ENCODE peak calls at places on chromosome 5, in four cellular contexts. R is fibroblast of the aortic adventitia, H is GM13976, J is colonic mucosa. U is an unnamed sample.

GRCh38 chr5:1846583-1846982 is 36.1 kb downstream of the IRX4 start:
- DNase-seq in R (no peak), H (no peak), J (no peak), U (no peak)

GRCh38 chr5:18113724-18114123 is 479.5 kb downstream of the TAF11L14 start:
- DNase-seq in R (peak; percentile 1), H (no peak), J (no peak), U (no peak)

GRCh38 chr5:115098041-115098702 is 71.5 kb downstream of the TRIM36 start:
- DNase-seq in R (peak; percentile 60), H (peak; percentile 49), J (peak; percentile 49), U (peak; percentile 57)

GRCh38 chr5:74956278-74956677 is 90.1 kb upstream of the FAM169A start:
- DNase-seq in R (no peak), H (no peak), J (no peak), U (no peak)

GRCh38 chr5:153863941-153864340 is 174.8 kb downstream of the FAM114A2 start:
- DNase-seq in R (no peak), H (no peak), J (no peak), U (no peak)

GRCh38 chr5:106127341-106127781 is 1543.4 kb downstream of the EFNA5 start:
- DNase-seq in R (no peak), H (no peak), J (no peak), U (no peak)

GRCh38 chr5:95393279-95393678 is 2.1 kb downstream of the FAM81B start:
- DNase-seq in R (no peak), H (no peak), J (no peak), U (no peak)

GRCh38 chr5:140833993-140834392 is at the start of gene PCDHA7:
- DNase-seq in R (peak; percentile 22), H (no peak), J (no peak), U (no peak)

GRCh38 chr5:135147294-135148090 is 113.5 kb upstream of the PITX1 start:
- DNase-seq in R (no peak), H (no peak), J (no peak), U (no peak)

GRCh38 chr5:71892641-71893340 is 173.7 kb downstream of the CARTPT start:
- DNase-seq in R (peak; percentile 59), H (no peak), J (no peak), U (no peak)

GRCh38 chr5:66769839-66770617 is 173.8 kb downstream of the MAST4 start:
- DNase-seq in R (peak; percentile 8), H (no peak), J (no peak), U (no peak)

GRCh38 chr5:128966846-128967245 is 1.6 kb downstream of the SLC27A6 start:
- DNase-seq in R (no peak), H (no peak), J (no peak), U (no peak)

GRCh38 chr5:64298586-64298985 is 132.9 kb downstream of the RNF180 start:
- DNase-seq in R (no peak), H (no peak), J (no peak), U (no peak)

GRCh38 chr5:180315762-180316212 is 23.9 kb upstream of the MAPK9 start:
- DNase-seq in R (peak; percentile 63), H (peak; percentile 74), J (peak; percentile 82), U (peak; percentile 80)

GRCh38 chr5:64074533-64074932 is 91.1 kb upstream of the RNF180 start:
- DNase-seq in R (peak; percentile 46), H (peak; percentile 40), J (no peak), U (peak; percentile 37)

GRCh38 chr5:98106116-98107088 is 667.1 kb upstream of the RGMB start:
- DNase-seq in R (no peak), H (no peak), J (no peak), U (no peak)

GRCh38 chr5:645421-645820 is 33.3 kb downstream of the CEP72 start:
- DNase-seq in R (no peak), H (no peak), J (no peak), U (no peak)

GRCh38 chr5:141806626-141807025 is 71.6 kb downstream of the PCDH1 start:
- DNase-seq in R (no peak), H (no peak), J (no peak), U (no peak)

GRCh38 chr5:68730220-68731010 is 363.4 kb upstream of the SLC30A5 start:
- DNase-seq in R (peak; percentile 87), H (no peak), J (no peak), U (no peak)

GRCh38 chr5:143106175-143106574 is 297.3 kb downstream of the NR3C1 start:
- DNase-seq in R (peak; percentile 69), H (no peak), J (peak; percentile 47), U (no peak)

GRCh38 chr5:142517840-142518239 is 168.1 kb downstream of the FGF1 start:
- DNase-seq in R (no peak), H (no peak), J (no peak), U (no peak)

GRCh38 chr5:159133041-159133741 is 33.5 kb upstream of the EBF1 start:
- DNase-seq in R (peak; percentile 95), H (peak; percentile 47), J (no peak), U (peak; percentile 41)

GRCh38 chr5:178237431-178238312 is 5.1 kb upstream of the PHYKPL start:
- DNase-seq in R (peak; percentile 25), H (no peak), J (peak; percentile 73), U (no peak)

GRCh38 chr5:84724181-84724580 is 339.5 kb upstream of the EDIL3 start:
- DNase-seq in R (no peak), H (no peak), J (no peak), U (no peak)

GRCh38 chr5:177472460-177473441 is 683 bp downstream of the DBN1 start:
- DNase-seq in R (no peak), H (peak; percentile 90), J (no peak), U (peak; percentile 84)

GRCh38 chr5:131589510-131590348 is 45.3 kb downstream of the RAPGEF6 start:
- DNase-seq in R (peak; percentile 83), H (peak; percentile 54), J (peak; percentile 38), U (peak; percentile 55)

GRCh38 chr5:33272288-33272687 is 168.5 kb upstream of the TARS1 start:
- DNase-seq in R (peak; percentile 94), H (no peak), J (no peak), U (no peak)

GRCh38 chr5:108940500-108940899 is 192.8 kb downstream of the FER start:
- DNase-seq in R (no peak), H (no peak), J (no peak), U (no peak)

DNA sequence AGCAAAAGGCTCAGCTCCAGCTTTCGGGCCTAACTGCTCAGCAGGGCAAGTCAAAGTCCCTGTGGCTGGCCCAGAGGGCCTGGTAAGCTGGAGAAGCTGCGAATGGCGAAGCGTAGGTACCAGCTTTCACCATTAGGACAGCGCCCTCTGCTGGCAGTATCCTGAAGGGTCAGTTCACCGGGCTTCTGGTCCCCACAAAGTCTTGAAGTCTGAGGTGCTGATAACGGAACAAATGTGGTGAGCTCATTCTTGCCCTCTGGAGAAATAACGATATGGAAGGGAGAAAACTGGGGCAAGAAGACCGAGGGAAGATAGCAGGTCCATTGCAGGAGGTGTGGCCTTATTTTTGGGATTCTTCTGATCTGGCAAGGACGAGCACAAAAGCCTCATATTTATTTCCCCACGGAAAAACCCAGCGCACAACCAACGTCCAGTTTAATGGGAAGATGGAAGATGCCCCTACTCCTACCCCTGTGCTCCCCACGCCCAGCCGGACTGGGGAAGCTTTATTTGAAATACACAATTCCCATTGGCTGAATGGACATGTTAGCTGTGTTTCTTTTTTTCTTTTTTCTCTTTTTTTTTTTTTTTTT is 7.2 kb downstream of the SOWAHA start:
- DNase-seq in R (peak; percentile 95), H (peak; percentile 90), J (peak; percentile 97), U (peak; percentile 90)
- TF ChIP-seq CTCF in R (peak; percentile 83), H (peak; percentile 89), J (peak; percentile 89), U (peak; percentile 88)

DNA sequence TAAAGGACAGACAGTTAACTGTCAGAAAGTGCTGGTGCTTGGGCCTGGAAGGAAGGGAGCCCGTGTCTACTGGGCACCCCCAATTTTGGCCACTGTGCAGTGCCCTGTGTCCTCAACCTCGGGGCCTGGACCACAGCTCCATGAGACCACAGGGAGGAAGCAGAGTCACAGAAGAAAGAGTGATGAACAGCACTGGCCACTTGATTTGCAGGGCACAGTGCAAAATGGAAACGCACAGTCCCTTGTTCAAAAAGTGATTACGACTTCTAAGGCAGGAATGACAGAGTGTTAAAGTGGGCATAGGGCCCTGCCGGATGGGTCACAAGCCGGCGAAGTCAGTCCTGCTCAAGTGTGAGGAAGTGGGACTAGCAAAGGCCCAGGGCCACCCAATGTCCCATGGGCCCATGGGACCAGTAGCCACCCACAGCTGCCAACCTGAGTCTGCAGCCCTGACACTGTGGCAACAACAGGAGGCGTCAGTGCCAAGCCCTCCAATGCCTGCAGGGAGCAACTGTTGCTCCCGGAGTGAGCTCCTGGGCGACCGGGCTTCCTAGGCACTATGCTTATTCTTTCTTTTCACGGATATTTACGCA is 85.4 kb downstream of the ADAMTS2 start:
- DNase-seq in R (no peak), H (no peak), J (no peak), U (no peak)
- TF ChIP-seq CTCF in R (no peak), H (no peak), J (no peak), U (no peak)

DNA sequence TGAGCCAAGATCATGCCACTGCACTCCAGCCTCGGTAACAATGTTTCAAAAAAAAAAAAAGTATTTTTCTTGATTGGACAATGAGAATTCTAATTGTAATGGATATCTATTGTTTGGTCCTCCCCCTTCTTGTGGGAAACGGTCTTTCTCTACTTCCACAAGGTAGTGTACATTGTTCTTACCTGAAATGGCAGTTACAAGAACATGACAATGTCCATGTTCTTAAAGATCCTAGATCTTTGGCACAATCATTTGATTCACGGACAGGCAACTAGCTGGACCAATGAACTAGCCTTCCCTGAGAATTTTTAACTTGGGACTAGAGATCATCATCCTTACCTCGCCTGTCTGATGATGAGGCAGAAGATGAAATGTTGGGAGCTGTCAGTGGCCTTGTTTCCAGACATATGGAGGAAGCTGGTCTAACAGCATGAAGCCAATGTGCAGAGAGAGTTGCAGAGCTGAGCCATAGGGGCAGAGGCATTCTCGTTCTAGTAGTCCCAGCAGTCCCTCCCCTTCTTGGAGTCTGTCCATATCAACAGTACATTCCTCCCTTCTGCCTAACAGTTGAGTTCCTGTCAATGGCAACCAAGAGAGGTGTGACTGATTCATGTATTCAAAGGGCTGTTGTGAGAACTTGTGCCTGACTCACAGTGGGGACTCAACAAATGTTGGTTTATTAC is 2.2 kb upstream of the MARCHF6 start:
- DNase-seq in R (peak; percentile 64), H (no peak), J (no peak), U (no peak)
- TF ChIP-seq CTCF in R (no peak), H (no peak), J (no peak), U (no peak)

GRCh38 chr5:125673359-125673950 is 749.8 kb upstream of the GRAMD2B start:
- DNase-seq in R (no peak), H (no peak), J (no peak), U (no peak)
- TF ChIP-seq CTCF in R (no peak), H (no peak), J (no peak), U (no peak)

GRCh38 chr5:37495210-37495609 is 116.1 kb downstream of the WDR70 start:
- DNase-seq in R (peak; percentile 38), H (no peak), J (no peak), U (no peak)
- TF ChIP-seq CTCF in R (peak; percentile 20), H (no peak), J (no peak), U (no peak)

U was measured in GM10248.